ENCODE peak calls at places on chromosome 22, in eight cellular contexts. One of them, this sample, is unnamed. For H3K4me1, the result is how much of the 10 kb centered on the place peaks cover.

GRCh38 chr22:25386538-25386884 is 167.1 kb downstream of the CRYBB2 start:
- DNase-seq in sigmoid colon: no peak
- DNase-seq in SK-N-SH: no peak
- DNase-seq in HCT116: no peak
- DNase-seq in transverse colon: no peak
- DNase-seq in GM12878: no peak
- DNase-seq in suprapubic skin: no peak
- DNase-seq in stomach: no peak
- DNase-seq in this sample: no peak

GRCh38 chr22:43921361-43921760 is 2.2 kb upstream of the PNPLA3 start:
- DNase-seq in sigmoid colon: no peak
- DNase-seq in SK-N-SH: no peak
- DNase-seq in HCT116: peak
- DNase-seq in transverse colon: no peak
- DNase-seq in GM12878: no peak
- DNase-seq in suprapubic skin: no peak
- DNase-seq in stomach: no peak
- DNase-seq in this sample: no peak

GRCh38 chr22:18999416-18999815 is 63.3 kb upstream of the PRODH start:
- DNase-seq in sigmoid colon: no peak
- DNase-seq in SK-N-SH: no peak
- DNase-seq in HCT116: no peak
- DNase-seq in transverse colon: no peak
- DNase-seq in GM12878: no peak
- DNase-seq in suprapubic skin: no peak
- DNase-seq in stomach: no peak
- DNase-seq in this sample: no peak

GRCh38 chr22:40236131-40236665 is 58.5 kb downstream of the TNRC6B start:
- DNase-seq in sigmoid colon: no peak
- DNase-seq in SK-N-SH: no peak
- DNase-seq in HCT116: no peak
- DNase-seq in transverse colon: no peak
- DNase-seq in GM12878: no peak
- DNase-seq in suprapubic skin: no peak
- DNase-seq in stomach: no peak
- DNase-seq in this sample: no peak

GRCh38 chr22:44523981-44524759 is 26.1 kb upstream of the RTL6 start:
- DNase-seq in sigmoid colon: peak
- DNase-seq in SK-N-SH: no peak
- DNase-seq in HCT116: no peak
- DNase-seq in transverse colon: peak
- DNase-seq in GM12878: no peak
- DNase-seq in suprapubic skin: peak
- DNase-seq in stomach: peak
- DNase-seq in this sample: no peak

GRCh38 chr22:41682033-41682807 is 6.4 kb downstream of the SNU13 start:
- DNase-seq in sigmoid colon: peak
- DNase-seq in SK-N-SH: peak
- DNase-seq in HCT116: peak
- DNase-seq in transverse colon: peak
- DNase-seq in GM12878: peak
- DNase-seq in suprapubic skin: peak
- DNase-seq in stomach: peak
- DNase-seq in this sample: peak

GRCh38 chr22:47307326-47307725 is 544.9 kb downstream of the TBC1D22A start:
- DNase-seq in sigmoid colon: no peak
- DNase-seq in SK-N-SH: no peak
- DNase-seq in HCT116: no peak
- DNase-seq in transverse colon: no peak
- DNase-seq in GM12878: no peak
- DNase-seq in suprapubic skin: peak
- DNase-seq in stomach: no peak
- DNase-seq in this sample: no peak

GRCh38 chr22:26124991-26125725 is 44.1 kb upstream of the SEZ6L start:
- DNase-seq in sigmoid colon: no peak
- DNase-seq in SK-N-SH: no peak
- DNase-seq in HCT116: no peak
- DNase-seq in transverse colon: no peak
- DNase-seq in GM12878: no peak
- DNase-seq in suprapubic skin: no peak
- DNase-seq in stomach: no peak
- DNase-seq in this sample: no peak

GRCh38 chr22:50009251-50009650 is 3.3 kb downstream of the IL17REL start:
- DNase-seq in sigmoid colon: no peak
- DNase-seq in SK-N-SH: peak
- DNase-seq in HCT116: no peak
- DNase-seq in transverse colon: peak
- DNase-seq in GM12878: no peak
- DNase-seq in suprapubic skin: no peak
- DNase-seq in stomach: no peak
- DNase-seq in this sample: no peak

GRCh38 chr22:50009765-50010675 is 2.5 kb downstream of the IL17REL start:
- DNase-seq in sigmoid colon: peak
- DNase-seq in SK-N-SH: peak
- DNase-seq in HCT116: no peak
- DNase-seq in transverse colon: peak
- DNase-seq in GM12878: no peak
- DNase-seq in suprapubic skin: no peak
- DNase-seq in stomach: no peak
- DNase-seq in this sample: no peak

GRCh38 chr22:50012201-50013181 is at the start of gene IL17REL:
- DNase-seq in sigmoid colon: peak
- DNase-seq in SK-N-SH: peak
- DNase-seq in HCT116: no peak
- DNase-seq in transverse colon: peak
- DNase-seq in GM12878: no peak
- DNase-seq in suprapubic skin: no peak
- DNase-seq in stomach: peak
- DNase-seq in this sample: no peak

GRCh38 chr22:50010676-50011446 is 1.7 kb downstream of the IL17REL start:
- DNase-seq in sigmoid colon: peak
- DNase-seq in SK-N-SH: no peak
- DNase-seq in HCT116: no peak
- DNase-seq in transverse colon: peak
- DNase-seq in GM12878: no peak
- DNase-seq in suprapubic skin: no peak
- DNase-seq in stomach: no peak
- DNase-seq in this sample: no peak

DNA sequence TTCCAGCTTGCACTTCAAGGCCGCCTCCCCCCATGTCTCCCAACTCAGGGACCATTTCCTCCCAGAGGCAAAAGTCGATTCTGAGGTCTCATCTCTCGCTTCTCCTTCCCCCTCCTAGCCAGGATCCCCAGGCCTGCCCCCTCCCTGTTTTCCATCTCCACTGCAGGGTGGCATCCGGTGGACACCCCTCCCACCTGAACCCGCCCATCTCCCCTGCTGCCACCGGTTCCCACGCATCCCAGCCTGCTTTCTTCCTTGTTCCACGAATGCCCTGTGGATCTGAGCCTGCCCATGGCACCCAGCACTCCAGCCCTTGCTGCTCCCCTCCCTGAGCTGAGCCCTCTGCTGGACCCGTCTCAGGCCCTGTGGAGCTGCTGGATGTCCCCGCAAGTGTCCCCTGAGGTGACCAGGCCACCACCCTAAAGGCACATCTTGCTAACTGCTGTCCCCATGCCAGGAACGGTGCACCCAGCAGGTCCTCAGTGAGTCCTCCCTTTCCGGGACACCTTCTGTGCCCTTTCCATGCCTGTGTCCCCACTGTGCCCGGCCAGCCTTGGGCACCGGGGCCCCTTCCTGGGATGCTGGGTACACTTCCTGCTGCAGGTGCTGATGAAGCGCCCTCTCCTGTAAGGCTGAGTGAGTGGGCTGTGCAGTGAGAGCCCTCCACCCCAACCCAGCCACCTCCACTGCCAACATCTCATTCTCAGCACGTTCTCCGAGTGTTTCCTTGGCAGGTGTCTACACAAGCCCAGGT is 941 bp downstream of the IL17REL start:
- DNase-seq in sigmoid colon: peak
- DNase-seq in SK-N-SH: peak
- DNase-seq in HCT116: no peak
- DNase-seq in transverse colon: no peak
- DNase-seq in GM12878: no peak
- DNase-seq in suprapubic skin: peak
- DNase-seq in stomach: no peak
- DNase-seq in this sample: no peak
- H3K4me1 ChIP-seq in sigmoid colon: under half
- H3K4me1 ChIP-seq in SK-N-SH: under half
- H3K4me1 ChIP-seq in HCT116: under half
- H3K4me1 ChIP-seq in transverse colon: under half
- H3K4me1 ChIP-seq in GM12878: under half
- H3K4me1 ChIP-seq in suprapubic skin: under half
- H3K4me1 ChIP-seq in stomach: half or more
- H3K4me1 ChIP-seq in this sample: under half

DNA sequence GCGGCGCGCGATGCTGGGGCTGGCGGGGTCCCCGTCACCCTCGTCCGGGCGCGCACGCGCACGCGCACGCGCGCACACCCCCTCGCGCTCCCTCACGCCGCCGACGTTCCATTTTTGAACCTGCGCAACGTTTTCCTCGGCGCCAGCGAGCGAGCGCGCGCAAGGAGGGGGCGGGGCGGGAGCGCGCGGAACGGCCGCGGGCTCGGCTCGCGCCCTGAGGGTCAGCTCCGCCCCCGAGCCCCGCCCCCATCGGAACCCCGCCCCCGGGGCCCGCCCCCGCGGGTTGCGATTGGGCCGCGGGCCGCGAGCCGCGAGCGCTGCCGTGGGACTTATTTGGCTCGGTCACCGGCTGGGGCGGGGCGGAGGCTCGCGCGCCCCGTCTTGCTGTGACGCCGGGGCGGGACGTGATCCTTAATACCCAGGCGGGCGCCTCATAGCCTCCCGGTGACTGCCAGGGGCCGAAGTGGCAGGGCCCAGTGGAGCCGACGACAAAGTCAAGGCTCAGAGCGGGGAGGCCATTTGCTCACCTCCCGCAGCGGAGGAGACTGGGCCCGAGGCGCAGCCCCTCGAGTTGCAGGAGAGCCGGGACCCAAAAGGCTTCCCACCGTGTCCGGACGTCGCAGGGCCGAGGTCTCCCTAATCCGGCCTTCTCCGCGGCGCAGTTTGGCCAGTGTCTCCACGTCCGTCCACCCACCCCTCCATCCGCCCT is at the start of gene CBX7:
- DNase-seq in sigmoid colon: peak
- DNase-seq in SK-N-SH: peak
- DNase-seq in HCT116: peak
- DNase-seq in transverse colon: peak
- DNase-seq in GM12878: peak
- DNase-seq in suprapubic skin: peak
- DNase-seq in stomach: peak
- DNase-seq in this sample: peak
- H3K27ac ChIP-seq in sigmoid colon: peak
- H3K27ac ChIP-seq in SK-N-SH: no peak
- H3K27ac ChIP-seq in HCT116: peak
- H3K27ac ChIP-seq in transverse colon: peak
- H3K27ac ChIP-seq in GM12878: peak
- H3K27ac ChIP-seq in suprapubic skin: peak
- H3K27ac ChIP-seq in stomach: peak
- H3K27ac ChIP-seq in this sample: peak

GRCh38 chr22:30439836-30440235 is 14.3 kb downstream of the MTFP1 start:
- DNase-seq in sigmoid colon: no peak
- DNase-seq in SK-N-SH: no peak
- DNase-seq in HCT116: no peak
- DNase-seq in transverse colon: no peak
- DNase-seq in GM12878: no peak
- DNase-seq in suprapubic skin: no peak
- DNase-seq in stomach: no peak
- DNase-seq in this sample: no peak

GRCh38 chr22:30445438-30445936 is 19.9 kb downstream of the MTFP1 start:
- DNase-seq in sigmoid colon: no peak
- DNase-seq in SK-N-SH: no peak
- DNase-seq in HCT116: no peak
- DNase-seq in transverse colon: no peak
- DNase-seq in GM12878: no peak
- DNase-seq in suprapubic skin: no peak
- DNase-seq in stomach: no peak
- DNase-seq in this sample: no peak

GRCh38 chr22:30441088-30441487 is 15.5 kb downstream of the MTFP1 start:
- DNase-seq in sigmoid colon: no peak
- DNase-seq in SK-N-SH: no peak
- DNase-seq in HCT116: no peak
- DNase-seq in transverse colon: no peak
- DNase-seq in GM12878: no peak
- DNase-seq in suprapubic skin: no peak
- DNase-seq in stomach: no peak
- DNase-seq in this sample: no peak

GRCh38 chr22:30439226-30439625 is 13.7 kb downstream of the MTFP1 start:
- DNase-seq in sigmoid colon: no peak
- DNase-seq in SK-N-SH: no peak
- DNase-seq in HCT116: no peak
- DNase-seq in transverse colon: no peak
- DNase-seq in GM12878: no peak
- DNase-seq in suprapubic skin: no peak
- DNase-seq in stomach: no peak
- DNase-seq in this sample: no peak

GRCh38 chr22:30444632-30445437 is 19.3 kb downstream of the MTFP1 start:
- DNase-seq in sigmoid colon: no peak
- DNase-seq in SK-N-SH: peak
- DNase-seq in HCT116: peak
- DNase-seq in transverse colon: peak
- DNase-seq in GM12878: no peak
- DNase-seq in suprapubic skin: no peak
- DNase-seq in stomach: peak
- DNase-seq in this sample: no peak
- TF ChIP-seq POLR2AphosphoS5 in sigmoid colon: no peak
- TF ChIP-seq POLR2AphosphoS5 in SK-N-SH: peak
- TF ChIP-seq POLR2AphosphoS5 in HCT116: peak
- TF ChIP-seq POLR2AphosphoS5 in transverse colon: no peak
- TF ChIP-seq POLR2AphosphoS5 in GM12878: peak
- TF ChIP-seq POLR2AphosphoS5 in suprapubic skin: no peak
- TF ChIP-seq POLR2AphosphoS5 in stomach: no peak
- TF ChIP-seq POLR2AphosphoS5 in this sample: peak

GRCh38 chr22:27764722-27765236 is 36.8 kb downstream of the MN1 start:
- DNase-seq in sigmoid colon: no peak
- DNase-seq in SK-N-SH: no peak
- DNase-seq in HCT116: no peak
- DNase-seq in transverse colon: no peak
- DNase-seq in GM12878: no peak
- DNase-seq in suprapubic skin: no peak
- DNase-seq in stomach: no peak
- DNase-seq in this sample: no peak

GRCh38 chr22:27769012-27769411 is 32.5 kb downstream of the MN1 start:
- DNase-seq in sigmoid colon: no peak
- DNase-seq in SK-N-SH: no peak
- DNase-seq in HCT116: no peak
- DNase-seq in transverse colon: no peak
- DNase-seq in GM12878: no peak
- DNase-seq in suprapubic skin: no peak
- DNase-seq in stomach: no peak
- DNase-seq in this sample: no peak

GRCh38 chr22:27765706-27766291 is 35.8 kb downstream of the MN1 start:
- DNase-seq in sigmoid colon: no peak
- DNase-seq in SK-N-SH: no peak
- DNase-seq in HCT116: no peak
- DNase-seq in transverse colon: no peak
- DNase-seq in GM12878: no peak
- DNase-seq in suprapubic skin: no peak
- DNase-seq in stomach: no peak
- DNase-seq in this sample: no peak

GRCh38 chr22:27766679-27767078 is 34.9 kb downstream of the MN1 start:
- DNase-seq in sigmoid colon: no peak
- DNase-seq in SK-N-SH: no peak
- DNase-seq in HCT116: no peak
- DNase-seq in transverse colon: no peak
- DNase-seq in GM12878: no peak
- DNase-seq in suprapubic skin: no peak
- DNase-seq in stomach: no peak
- DNase-seq in this sample: no peak

GRCh38 chr22:27768027-27768640 is 33.4 kb downstream of the MN1 start:
- DNase-seq in sigmoid colon: no peak
- DNase-seq in SK-N-SH: no peak
- DNase-seq in HCT116: no peak
- DNase-seq in transverse colon: no peak
- DNase-seq in GM12878: no peak
- DNase-seq in suprapubic skin: no peak
- DNase-seq in stomach: no peak
- DNase-seq in this sample: no peak
- H3K4me1 ChIP-seq in sigmoid colon: under half
- H3K4me1 ChIP-seq in SK-N-SH: under half
- H3K4me1 ChIP-seq in HCT116: under half
- H3K4me1 ChIP-seq in transverse colon: under half
- H3K4me1 ChIP-seq in GM12878: under half
- H3K4me1 ChIP-seq in suprapubic skin: under half
- H3K4me1 ChIP-seq in stomach: under half
- H3K4me1 ChIP-seq in this sample: under half